ENCODE peak calls at places on chromosomes 6 and 20, in four cellular contexts. T is left lobe of liver, C is heart right ventricle, U is B cell. A is an unnamed sample.

GRCh38 chr6:13451181-13451700 is 36.2 kb downstream of the GFOD1 start:
- ATAC-seq in T (no peak), C (no peak), U (no peak), A (no peak)

GRCh38 chr20:19998990-19999705 is 18.0 kb upstream of the NAA20 start:
- ATAC-seq in T (peak; percentile 75), C (no peak), U (no peak), A (no peak)

GRCh38 chr6:155582016-155582991 is 126.7 kb upstream of the NOX3 start:
- ATAC-seq in T (no peak), C (no peak), U (no peak), A (no peak)

GRCh38 chr6:135546206-135546605 is 48.7 kb upstream of the AHI1 start:
- ATAC-seq in T (no peak), C (peak; percentile 86), U (no peak), A (no peak)

GRCh38 chr20:58634818-58635665 is 16.0 kb upstream of the STX16 start:
- ATAC-seq in T (no peak), C (no peak), U (peak; percentile 80), A (peak; percentile 19)

GRCh38 chr20:3696745-3697587 is 15.2 kb upstream of the ADAM33 start:
- ATAC-seq in T (no peak), C (no peak), U (no peak), A (no peak)

GRCh38 chr6:72959821-72960220 is 265.5 kb downstream of the KHDC1L start:
- ATAC-seq in T (no peak), C (no peak), U (no peak), A (no peak)

GRCh38 chr6:35381132-35381531 is 38.8 kb downstream of the PPARD start:
- ATAC-seq in T (no peak), C (no peak), U (no peak), A (no peak)

GRCh38 chr20:6590891-6591679 is 176.4 kb upstream of the BMP2 start:
- ATAC-seq in T (no peak), C (no peak), U (no peak), A (no peak)

GRCh38 chr6:152129606-152130249 is 322.2 kb downstream of the ESR1 start:
- ATAC-seq in T (peak; percentile 44), C (peak; percentile 73), U (no peak), A (peak; percentile 80)

GRCh38 chr6:135212020-135212806 is 31.1 kb downstream of the MYB start:
- ATAC-seq in T (no peak), C (no peak), U (no peak), A (no peak)

GRCh38 chr6:116461563-116462507 is 660 bp downstream of the CALHM6 start:
- ATAC-seq in T (peak; percentile 84), C (peak; percentile 80), U (peak; percentile 76), A (peak; percentile 65)

GRCh38 chr6:12381587-12381986 is 91.4 kb downstream of the EDN1 start:
- ATAC-seq in T (no peak), C (no peak), U (no peak), A (no peak)

GRCh38 chr6:43912598-43913387 is 142.8 kb downstream of the VEGFA start:
- ATAC-seq in T (peak; percentile 51), C (no peak), U (no peak), A (no peak)

GRCh38 chr6:153976921-153977693 is 61.9 kb upstream of the OPRM1 start:
- ATAC-seq in T (no peak), C (no peak), U (no peak), A (peak; percentile 68)

GRCh38 chr6:111734068-111734825 is 128.6 kb upstream of the TRAF3IP2 start:
- ATAC-seq in T (no peak), C (no peak), U (peak; percentile 28), A (no peak)